ENCODE peak calls at places on chromosomes 7 and 10, in seven cellular contexts. W, J, H, S, X, Q and A are unnamed samples.

GRCh38 chr10:73589538-73590126 is 1.5 kb downstream of the USP54 start:
- DNase-seq in W (no peak), J (no peak), H (no peak), S (no peak), X (no peak), Q (no peak), A (no peak)

GRCh38 chr7:137074386-137075030 is 206.1 kb downstream of the CHRM2 start:
- DNase-seq in W (no peak), J (no peak), H (no peak), S (no peak), X (no peak), Q (no peak), A (no peak)

GRCh38 chr7:132435016-132435990 is 141.0 kb downstream of the PLXNA4 start:
- DNase-seq in W (no peak), J (no peak), H (peak; percentile 73), S (no peak), X (no peak), Q (no peak), A (no peak)

GRCh38 chr7:156604311-156604710 is 36.3 kb upstream of the RNF32 start:
- DNase-seq in W (no peak), J (no peak), H (no peak), S (no peak), X (no peak), Q (no peak), A (no peak)

GRCh38 chr7:465710-466400 is 53.8 kb downstream of the PDGFA start:
- DNase-seq in W (no peak), J (no peak), H (no peak), S (no peak), X (peak; percentile 35), Q (no peak), A (no peak)

GRCh38 chr10:5556576-5556975 is 31.8 kb downstream of the CALML3 start:
- DNase-seq in W (no peak), J (no peak), H (no peak), S (no peak), X (no peak), Q (no peak), A (no peak)

GRCh38 chr7:30351724-30352123 is 67.3 kb downstream of the ZNRF2 start:
- DNase-seq in W (no peak), J (no peak), H (no peak), S (no peak), X (no peak), Q (no peak), A (no peak)

GRCh38 chr7:33334349-33334748 is 205.0 kb downstream of the BBS9 start:
- DNase-seq in W (no peak), J (no peak), H (peak; percentile 16), S (peak; percentile 6), X (no peak), Q (no peak), A (no peak)

GRCh38 chr10:23293145-23293724 is 51.4 kb downstream of the C10orf67 start:
- DNase-seq in W (peak; percentile 9), J (peak; percentile 4), H (peak; percentile 70), S (peak; percentile 53), X (peak; percentile 80), Q (peak; percentile 30), A (no peak)

GRCh38 chr7:107450970-107451369 is 18.9 kb upstream of the GPR22 start:
- DNase-seq in W (no peak), J (no peak), H (peak; percentile 20), S (no peak), X (no peak), Q (no peak), A (no peak)

GRCh38 chr7:6234384-6234783 is 38.0 kb downstream of the CYTH3 start:
- DNase-seq in W (no peak), J (no peak), H (no peak), S (no peak), X (no peak), Q (no peak), A (no peak)

GRCh38 chr7:29955799-29956476 is 33.7 kb downstream of the SCRN1 start:
- DNase-seq in W (peak; percentile 28), J (no peak), H (no peak), S (no peak), X (no peak), Q (no peak), A (peak; percentile 21)

GRCh38 chr10:117942261-117942660 is 104.5 kb downstream of the RAB11FIP2 start:
- DNase-seq in W (no peak), J (no peak), H (no peak), S (no peak), X (no peak), Q (no peak), A (no peak)

GRCh38 chr10:86357676-86358075 is 8.9 kb downstream of the GRID1 start:
- DNase-seq in W (no peak), J (no peak), H (no peak), S (no peak), X (no peak), Q (no peak), A (no peak)

GRCh38 chr10:114418109-114418508 is 13.8 kb upstream of the AFAP1L2 start:
- DNase-seq in W (no peak), J (no peak), H (no peak), S (no peak), X (no peak), Q (no peak), A (no peak)

GRCh38 chr10:77898323-77899079 is 28.1 kb downstream of the DLG5 start:
- DNase-seq in W (no peak), J (no peak), H (peak; percentile 57), S (no peak), X (no peak), Q (no peak), A (no peak)

GRCh38 chr10:127195041-127195506 is 1.3 kb downstream of the INSYN2A start:
- DNase-seq in W (no peak), J (no peak), H (peak; percentile 65), S (no peak), X (peak; percentile 67), Q (no peak), A (no peak)

GRCh38 chr10:103816431-103816830 is 38.9 kb downstream of the SH3PXD2A start:
- DNase-seq in W (no peak), J (no peak), H (no peak), S (no peak), X (no peak), Q (no peak), A (no peak)

GRCh38 chr10:70193391-70193844 is 23.1 kb upstream of the SAR1A start:
- DNase-seq in W (no peak), J (no peak), H (no peak), S (no peak), X (no peak), Q (no peak), A (no peak)

GRCh38 chr10:1754506-1755177 is 17.3 kb upstream of the ADARB2 start:
- DNase-seq in W (no peak), J (no peak), H (no peak), S (no peak), X (no peak), Q (no peak), A (no peak)

GRCh38 chr10:106772957-106773356 is 391.5 kb downstream of the SORCS1 start:
- DNase-seq in W (no peak), J (no peak), H (no peak), S (no peak), X (no peak), Q (no peak), A (no peak)
- TF ChIP-seq POLR2AphosphoS5 in W (no peak), J (no peak), H (no peak), S (no peak), X (no peak), Q (no peak), A (no peak)

DNA sequence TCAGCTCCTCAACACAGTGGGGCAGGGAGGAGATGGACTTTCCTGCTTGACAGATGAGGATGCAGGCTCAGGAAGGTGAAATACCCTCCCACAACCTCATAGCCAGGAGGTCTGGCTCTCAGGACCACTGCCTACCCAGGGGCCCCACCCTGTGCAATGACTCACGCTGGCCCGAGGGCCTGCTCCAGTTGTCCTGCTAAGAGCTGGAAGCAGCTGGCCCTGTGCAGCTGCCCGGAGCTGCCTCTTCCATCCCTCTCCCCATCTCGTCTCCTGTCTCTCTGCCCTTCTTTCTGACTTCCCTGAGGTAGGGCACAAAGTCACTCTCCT is 123.9 kb downstream of the ZMIZ1 start:
- DNase-seq in W (no peak), J (no peak), H (no peak), S (no peak), X (no peak), Q (no peak), A (no peak)
- TF ChIP-seq TAF1 in W (no peak), J (no peak), H (no peak), S (no peak), X (no peak), Q (no peak), A (no peak)

DNA sequence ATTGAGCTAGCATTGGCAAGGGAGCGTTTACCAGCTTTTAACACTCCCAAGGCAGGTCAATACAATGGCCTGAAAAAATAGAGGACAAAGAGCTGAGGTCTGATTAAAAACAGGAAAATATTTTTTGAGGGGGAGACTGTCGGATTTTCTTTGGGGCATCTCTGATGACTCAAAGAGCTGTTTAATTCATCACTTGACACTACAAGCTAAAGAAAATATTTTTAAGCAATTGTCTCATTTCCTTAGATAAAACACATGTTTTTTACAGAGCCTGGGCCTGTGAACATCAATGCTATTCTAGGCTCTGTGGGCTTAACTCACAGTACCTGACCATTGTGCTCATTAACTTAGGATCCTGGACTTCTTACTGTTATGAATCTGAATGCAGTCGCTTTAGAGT is 100.8 kb downstream of the NRP1 start:
- DNase-seq in W (no peak), J (no peak), H (no peak), S (no peak), X (no peak), Q (no peak), A (no peak)
- TF ChIP-seq POLR2AphosphoS5 in W (no peak), J (no peak), H (no peak), S (no peak), X (no peak), Q (no peak), A (no peak)

DNA sequence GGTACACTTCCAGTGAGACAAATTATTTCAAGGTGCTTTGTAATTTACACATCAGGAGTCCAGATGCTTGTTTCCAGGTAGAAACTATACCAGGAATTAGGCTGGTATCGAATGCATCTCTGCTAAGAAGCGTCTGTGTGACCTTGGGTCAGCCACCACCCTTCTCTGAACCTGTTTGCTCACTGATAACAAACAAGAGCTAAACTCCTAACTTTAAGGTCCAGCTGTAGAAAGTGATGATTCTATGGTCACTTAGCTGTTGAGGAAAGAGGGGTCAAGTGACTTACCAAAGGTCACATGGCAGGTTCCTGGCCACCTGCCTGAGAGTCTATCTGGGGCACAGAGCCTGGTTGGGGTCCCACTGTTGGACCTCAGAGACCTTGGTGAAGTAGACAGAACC is 95.4 kb downstream of the HIF1AN start:
- DNase-seq in W (no peak), J (no peak), H (no peak), S (no peak), X (no peak), Q (peak; percentile 51), A (no peak)
- TF ChIP-seq TAF1 in W (no peak), J (no peak), H (no peak), S (no peak), X (no peak), Q (no peak), A (no peak)

GRCh38 chr7:47580175-47580701 is 1.7 kb downstream of the TNS3 start:
- DNase-seq in W (no peak), J (no peak), H (no peak), S (peak; percentile 91), X (no peak), Q (no peak), A (no peak)
- TF ChIP-seq POLR2AphosphoS5 in W (no peak), J (no peak), H (no peak), S (no peak), X (no peak), Q (no peak), A (no peak)